ENCODE peak calls at places on chromosomes 7 and 10, in four cellular contexts. One of them, this sample, is unnamed.

GRCh38 chr7:1452205-1452604 is 7.1 kb downstream of the MICALL2 start:
- DNase-seq in LoVo: no peak
- DNase-seq in smooth muscle cell of the brain vasculature: no peak
- DNase-seq in stimulated activated CD4-positive, alpha-beta T cell treated with anti-CD3 and anti-CD28 coated beads, Interleukin-2, amount 100 ng/mL, for 48 hours: no peak
- DNase-seq in this sample: no peak

GRCh38 chr10:89645742-89646172 is 715 bp upstream of the PANK1 start:
- DNase-seq in LoVo: peak
- DNase-seq in smooth muscle cell of the brain vasculature: no peak
- DNase-seq in stimulated activated CD4-positive, alpha-beta T cell treated with anti-CD3 and anti-CD28 coated beads, Interleukin-2, amount 100 ng/mL, for 48 hours: no peak
- DNase-seq in this sample: no peak

GRCh38 chr7:159120540-159120919 is 24.1 kb downstream of the VIPR2 start:
- DNase-seq in LoVo: no peak
- DNase-seq in smooth muscle cell of the brain vasculature: no peak
- DNase-seq in stimulated activated CD4-positive, alpha-beta T cell treated with anti-CD3 and anti-CD28 coated beads, Interleukin-2, amount 100 ng/mL, for 48 hours: no peak
- DNase-seq in this sample: no peak

GRCh38 chr10:101008823-101009423 is 9.3 kb downstream of the LZTS2 start:
- DNase-seq in LoVo: no peak
- DNase-seq in smooth muscle cell of the brain vasculature: no peak
- DNase-seq in stimulated activated CD4-positive, alpha-beta T cell treated with anti-CD3 and anti-CD28 coated beads, Interleukin-2, amount 100 ng/mL, for 48 hours: no peak
- DNase-seq in this sample: no peak

GRCh38 chr10:32239770-32240169 is 107.2 kb downstream of the EPC1 start:
- DNase-seq in LoVo: no peak
- DNase-seq in smooth muscle cell of the brain vasculature: no peak
- DNase-seq in stimulated activated CD4-positive, alpha-beta T cell treated with anti-CD3 and anti-CD28 coated beads, Interleukin-2, amount 100 ng/mL, for 48 hours: no peak
- DNase-seq in this sample: no peak

GRCh38 chr10:48727866-48728265 is 43.2 kb downstream of the WDFY4 start:
- DNase-seq in LoVo: no peak
- DNase-seq in smooth muscle cell of the brain vasculature: no peak
- DNase-seq in stimulated activated CD4-positive, alpha-beta T cell treated with anti-CD3 and anti-CD28 coated beads, Interleukin-2, amount 100 ng/mL, for 48 hours: no peak
- DNase-seq in this sample: no peak

GRCh38 chr7:1669486-1669951 is 558 bp upstream of the ELFN1 start:
- DNase-seq in LoVo: no peak
- DNase-seq in smooth muscle cell of the brain vasculature: no peak
- DNase-seq in stimulated activated CD4-positive, alpha-beta T cell treated with anti-CD3 and anti-CD28 coated beads, Interleukin-2, amount 100 ng/mL, for 48 hours: no peak
- DNase-seq in this sample: no peak

GRCh38 chr10:89785095-89785494 is 83.7 kb downstream of the KIF20B start:
- DNase-seq in LoVo: no peak
- DNase-seq in smooth muscle cell of the brain vasculature: no peak
- DNase-seq in stimulated activated CD4-positive, alpha-beta T cell treated with anti-CD3 and anti-CD28 coated beads, Interleukin-2, amount 100 ng/mL, for 48 hours: no peak
- DNase-seq in this sample: no peak

GRCh38 chr10:126570631-126571170 is 99.8 kb downstream of the C10orf90 start:
- DNase-seq in LoVo: no peak
- DNase-seq in smooth muscle cell of the brain vasculature: no peak
- DNase-seq in stimulated activated CD4-positive, alpha-beta T cell treated with anti-CD3 and anti-CD28 coated beads, Interleukin-2, amount 100 ng/mL, for 48 hours: no peak
- DNase-seq in this sample: no peak

This sample was measured in stimulated activated naive B cell treated with anti-CD40 and anti-IgM and Interleukin-4, amounts not matched to agents 10 μg/mL and 1 μg/mL and 100 μg/mL, for 72 hours.